ENCODE peak calls at places on chromosomes 5 and 9, in six cellular contexts. Y, L, F, S, X and I are unnamed samples. For H3K4me1 and H3K9me3, the result is how much of the 10 kb centered on the place peaks cover.

GRCh38 chr5:65021527-65022226 is 252.9 kb downstream of the CWC27 start:
- DNase-seq in Y (no peak), L (no peak), F (no peak), S (no peak), X (no peak), I (no peak)

GRCh38 chr5:64505769-64506566 is at the start of gene RGS7BP:
- DNase-seq in Y (peak), L (no peak), F (peak), S (no peak), X (no peak), I (no peak)

GRCh38 chr9:124298646-124299235 is 41.0 kb downstream of the NEK6 start:
- DNase-seq in Y (no peak), L (no peak), F (no peak), S (no peak), X (no peak), I (no peak)

GRCh38 chr5:163580516-163580915 is 75.1 kb downstream of the MAT2B start:
- DNase-seq in Y (peak), L (no peak), F (no peak), S (no peak), X (no peak), I (no peak)

GRCh38 chr5:155082401-155082800 is 68.8 kb downstream of the KIF4B start:
- DNase-seq in Y (peak), L (no peak), F (no peak), S (no peak), X (no peak), I (no peak)

GRCh38 chr5:157562111-157562581 is 13.4 kb downstream of the ADAM19 start:
- DNase-seq in Y (no peak), L (no peak), F (no peak), S (no peak), X (no peak), I (peak)

GRCh38 chr5:125196479-125197183 is 450.2 kb upstream of the ZNF608 start:
- DNase-seq in Y (no peak), L (no peak), F (no peak), S (no peak), X (no peak), I (no peak)

GRCh38 chr5:124660229-124661093 is 86.0 kb downstream of the ZNF608 start:
- DNase-seq in Y (peak), L (no peak), F (peak), S (no peak), X (no peak), I (no peak)

GRCh38 chr9:85987236-85987635 is 46.3 kb downstream of the NAA35 start:
- DNase-seq in Y (no peak), L (no peak), F (no peak), S (no peak), X (no peak), I (no peak)

DNA sequence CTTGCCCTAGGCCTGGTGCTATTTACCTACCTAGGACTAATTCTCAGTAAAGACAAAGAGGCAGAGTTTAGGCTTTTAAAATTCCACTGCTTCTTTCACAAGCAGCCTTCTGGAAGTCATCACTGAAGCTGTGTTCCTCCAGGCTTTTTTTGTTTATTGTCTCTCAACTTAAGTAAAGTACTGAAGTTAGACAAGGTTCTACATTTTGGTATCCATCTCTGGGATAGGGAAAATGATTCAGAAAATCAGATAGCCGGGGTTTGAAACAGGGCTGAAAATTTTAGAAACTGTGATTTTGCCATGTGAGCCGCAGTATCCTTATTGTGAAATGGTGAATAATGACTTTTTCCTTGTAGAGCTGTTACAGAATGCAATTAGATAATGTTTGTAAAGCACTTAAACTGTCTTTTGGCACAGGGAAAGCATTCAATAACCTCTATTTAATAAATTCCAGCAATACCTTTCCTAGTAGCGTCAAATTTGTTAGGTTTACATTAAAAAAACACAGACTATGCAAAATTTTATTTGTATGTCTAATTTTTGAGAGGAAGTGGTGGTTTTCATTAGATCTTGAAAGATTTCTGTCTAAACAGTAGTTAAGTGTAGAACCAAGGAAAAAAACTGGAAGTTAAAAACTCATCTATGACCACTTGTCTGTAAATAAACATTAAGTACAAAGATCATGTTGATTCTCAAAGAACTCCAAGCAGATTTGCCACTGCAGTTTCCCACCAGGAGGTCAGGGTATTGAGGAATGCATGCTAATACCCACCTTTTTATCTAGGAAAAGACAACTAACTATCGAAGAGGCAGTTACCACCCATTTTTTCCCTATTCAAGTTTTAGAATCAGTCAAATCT is 2.2 kb downstream of the STOM start:
- DNase-seq in Y (no peak), L (no peak), F (no peak), S (no peak), X (no peak), I (no peak)
- H3K4me1 ChIP-seq in Y (under half), L (half or more), F (under half), S (half or more), X (half or more), I (half or more)

DNA sequence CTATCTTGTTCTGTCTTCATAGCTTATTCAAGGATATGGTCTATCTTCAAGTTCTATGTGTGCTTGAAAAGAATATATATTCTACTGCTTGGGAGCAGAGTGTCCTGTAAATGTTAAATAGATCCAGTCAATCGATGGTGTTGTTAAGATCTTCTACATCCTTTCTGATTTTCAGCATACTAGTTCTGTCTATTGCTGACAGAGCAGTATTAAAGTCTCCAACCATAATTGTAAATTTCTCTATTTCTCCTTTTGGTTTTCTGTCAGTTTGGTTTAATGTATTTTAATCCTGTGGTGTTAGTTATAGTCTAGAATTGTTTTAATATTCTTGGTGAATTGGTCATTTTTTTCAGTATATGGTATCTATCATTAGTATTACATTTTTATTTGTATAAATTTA is 124.0 kb upstream of the COX7C start:
- DNase-seq in Y (no peak), L (no peak), F (no peak), S (no peak), X (no peak), I (no peak)
- H3K9me3 ChIP-seq in Y (under half), L (under half), F (under half), S (under half), X (under half), I (under half)

DNA sequence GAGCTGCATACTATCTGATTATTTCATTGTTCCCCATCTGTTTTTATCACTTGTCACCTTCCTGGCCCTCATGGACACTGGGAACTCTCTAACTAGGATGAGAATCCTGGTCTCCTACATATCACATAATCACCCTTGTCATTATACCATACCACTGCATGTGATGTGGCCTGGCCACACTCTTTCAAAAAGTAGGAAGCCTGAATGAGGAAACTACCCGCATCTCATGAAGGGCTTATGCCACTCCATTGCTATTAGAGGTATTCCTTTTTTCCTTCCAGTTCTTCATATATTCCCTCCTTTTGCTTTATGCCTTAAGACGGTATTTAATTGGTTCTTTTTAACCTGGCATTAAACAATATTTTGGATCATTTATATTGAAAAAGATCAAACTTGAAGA is 1341.4 kb upstream of the NUDT12 start:
- DNase-seq in Y (no peak), L (no peak), F (no peak), S (no peak), X (no peak), I (no peak)
- H3K4me1 ChIP-seq in Y (under half), L (under half), F (under half), S (under half), X (under half), I (under half)

DNA sequence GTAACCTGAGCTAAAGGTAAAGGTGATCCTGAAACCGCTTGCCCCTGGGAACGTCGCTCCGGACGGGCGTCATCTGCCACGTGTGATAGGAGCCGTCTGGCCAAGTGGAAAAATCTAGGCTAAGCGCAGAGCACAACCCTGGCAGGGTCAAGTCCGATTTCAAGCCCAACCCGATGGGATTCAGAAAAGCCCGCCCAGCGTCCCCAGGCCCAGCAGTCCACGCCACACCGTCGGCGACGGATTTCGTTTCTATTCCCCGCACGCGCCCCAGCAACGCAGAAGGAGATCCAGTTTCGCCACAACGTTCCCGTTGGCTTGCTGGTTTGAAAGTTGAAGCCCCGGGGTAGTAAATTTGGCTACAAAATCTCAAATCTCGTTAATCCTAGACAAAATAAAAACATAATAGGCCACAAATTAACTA is 32.4 kb upstream of the NFIB start:
- DNase-seq in Y (no peak), L (no peak), F (no peak), S (peak), X (no peak), I (no peak)
- H3K9me3 ChIP-seq in Y (under half), L (under half), F (under half), S (under half), X (under half), I (under half)

GRCh38 chr9:82369251-82369945 is 380.8 kb downstream of the SPATA31D1 start:
- DNase-seq in Y (no peak), L (no peak), F (no peak), S (no peak), X (no peak), I (no peak)

GRCh38 chr9:82363666-82364065 is 375.1 kb downstream of the SPATA31D1 start:
- DNase-seq in Y (no peak), L (no peak), F (no peak), S (no peak), X (no peak), I (no peak)

GRCh38 chr9:82367929-82368328 is 379.4 kb downstream of the SPATA31D1 start:
- DNase-seq in Y (no peak), L (no peak), F (no peak), S (no peak), X (no peak), I (no peak)

GRCh38 chr9:82363236-82363635 is 374.7 kb downstream of the SPATA31D1 start:
- DNase-seq in Y (no peak), L (no peak), F (no peak), S (no peak), X (no peak), I (no peak)

GRCh38 chr9:82367016-82367415 is 378.4 kb downstream of the SPATA31D1 start:
- DNase-seq in Y (no peak), L (no peak), F (no peak), S (no peak), X (no peak), I (no peak)
- H3K4me1 ChIP-seq in Y (under half), L (under half), F (under half), S (under half), X (under half), I (under half)

GRCh38 chr5:17803976-17804375 is 169.7 kb downstream of the TAF11L14 start:
- DNase-seq in Y (no peak), L (no peak), F (no peak), S (no peak), X (no peak), I (no peak)
- H3K9me3 ChIP-seq in Y (under half), L (under half), F (under half), S (under half), X (under half), I (under half)